ENCODE peak calls at places on chromosome 6, in four cellular contexts. C, U, S and G are unnamed samples.

GRCh38 chr6:77180367-77180766 is 282.9 kb downstream of the HTR1B start:
- DNase-seq in U (peak), C (no peak), S (no peak), G (no peak)

GRCh38 chr6:145813285-145814034 is 1.1 kb downstream of the FBXO30 start:
- DNase-seq in S (no peak), C (peak), U (peak), G (peak)

GRCh38 chr6:123529058-123529457 is 107.7 kb downstream of the TRDN start:
- DNase-seq in S (no peak), C (no peak), U (no peak), G (no peak)

GRCh38 chr6:134614606-134615485 is 296.9 kb upstream of the SGK1 start:
- DNase-seq in U (no peak), S (no peak), C (peak), G (no peak)

GRCh38 chr6:16472349-16473069 is 234.1 kb downstream of the GMPR start:
- DNase-seq in U (peak), S (no peak), C (peak), G (peak)

GRCh38 chr6:97913721-97914120 is 630.7 kb upstream of the MMS22L start:
- DNase-seq in C (no peak), U (no peak), S (no peak), G (no peak)

GRCh38 chr6:132760256-132760655 is 2.6 kb upstream of the VNN2 start:
- DNase-seq in S (no peak), U (no peak), C (peak), G (no peak)

GRCh38 chr6:39812853-39813533 is 20.8 kb downstream of the DAAM2 start:
- DNase-seq in S (no peak), C (no peak), U (no peak), G (no peak)

GRCh38 chr6:163897030-163897429 is 482.5 kb downstream of the QKI start:
- DNase-seq in S (no peak), C (no peak), U (peak), G (peak)

GRCh38 chr6:87705070-87705691 is 3.1 kb upstream of the AKIRIN2 start:
- DNase-seq in U (peak), C (peak), S (no peak), G (no peak)

GRCh38 chr6:36566418-36566905 is 19.2 kb upstream of the STK38 start:
- DNase-seq in U (no peak), C (no peak), S (peak), G (no peak)

GRCh38 chr6:44255848-44256247 is 1.5 kb downstream of the SLC35B2 start:
- DNase-seq in U (no peak), S (no peak), C (no peak), G (no peak)

GRCh38 chr6:167214216-167214615 is 56.4 kb upstream of the GPR31 start:
- DNase-seq in C (no peak), U (no peak), S (no peak), G (no peak)

DNA sequence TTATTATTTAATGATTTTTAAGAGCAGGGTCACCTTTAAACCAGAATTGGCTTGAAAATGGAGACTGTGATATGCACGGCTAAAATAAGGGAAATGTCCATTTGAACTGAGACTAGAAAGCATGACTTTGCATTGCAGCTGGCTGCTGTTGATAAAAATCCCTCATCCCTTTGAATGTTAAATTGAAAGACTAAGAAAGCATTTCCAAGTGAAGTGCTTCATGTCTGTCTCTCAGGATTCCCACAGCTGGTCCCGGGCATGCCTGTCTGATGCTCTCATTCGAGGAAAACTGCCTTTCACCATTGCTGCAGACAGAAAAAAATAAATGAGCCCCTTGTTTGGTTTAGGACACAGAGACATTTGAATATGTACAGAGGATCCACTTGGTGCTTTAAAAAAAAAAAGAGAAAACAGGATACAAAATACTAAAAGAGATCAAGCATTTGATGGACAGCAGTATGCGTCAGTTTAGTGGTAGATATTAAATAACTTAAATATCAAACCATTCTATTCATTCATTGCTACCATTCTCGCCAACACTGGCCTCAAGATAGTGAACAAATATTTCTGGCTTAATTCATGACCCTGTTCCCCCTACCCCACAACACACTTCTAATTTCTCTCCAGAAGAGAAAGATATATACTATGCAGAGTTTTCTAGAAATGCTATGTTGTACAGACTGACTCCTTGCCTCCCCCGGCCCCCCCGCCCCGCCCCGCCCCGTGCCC is 55.0 kb downstream of the TBC1D7 start:
- DNase-seq in S (no peak), U (no peak), C (no peak), G (no peak)
- H3K4me3 ChIP-seq in S (peak), U (no peak), C (no peak), G (no peak)

GRCh38 chr6:1607236-1607556 is 2.5 kb upstream of the FOXC1 start:
- DNase-seq in U (no peak), C (no peak), S (no peak), G (no peak)

GRCh38 chr6:1608976-1609661 is 596 bp upstream of the FOXC1 start:
- DNase-seq in U (no peak), C (no peak), S (no peak), G (no peak)

GRCh38 chr6:1607557-1608221 is 2.0 kb upstream of the FOXC1 start:
- DNase-seq in S (peak), U (no peak), C (no peak), G (no peak)

GRCh38 chr6:1609662-1610496 is at the start of gene FOXC1:
- DNase-seq in C (peak), U (peak), S (peak), G (peak)

GRCh38 chr6:1608222-1608975 is 1.3 kb upstream of the FOXC1 start:
- DNase-seq in S (no peak), U (no peak), C (no peak), G (no peak)
- H3K4me3 ChIP-seq in S (no peak), U (no peak), C (no peak), G (no peak)

DNA sequence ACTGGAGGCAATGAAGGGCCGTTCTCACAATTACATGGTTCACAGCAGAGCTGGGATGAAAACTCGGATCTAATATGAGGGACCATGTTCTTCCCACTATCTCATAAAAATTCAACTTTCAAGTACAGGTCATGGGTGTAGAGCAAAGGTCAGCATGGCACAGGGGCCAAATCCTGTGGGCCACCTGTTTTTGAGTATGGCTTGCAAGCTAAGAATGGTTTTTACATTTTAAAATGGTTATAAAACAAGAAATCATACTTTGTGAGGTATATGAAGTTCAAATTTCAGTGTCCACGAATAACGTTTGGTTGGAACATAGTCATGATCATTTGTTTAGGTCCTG is 4.6 kb downstream of the MAP3K5 start:
- DNase-seq in C (no peak), U (no peak), S (no peak), G (no peak)
- H3K4me3 ChIP-seq in C (no peak), U (no peak), S (no peak), G (no peak)

DNA sequence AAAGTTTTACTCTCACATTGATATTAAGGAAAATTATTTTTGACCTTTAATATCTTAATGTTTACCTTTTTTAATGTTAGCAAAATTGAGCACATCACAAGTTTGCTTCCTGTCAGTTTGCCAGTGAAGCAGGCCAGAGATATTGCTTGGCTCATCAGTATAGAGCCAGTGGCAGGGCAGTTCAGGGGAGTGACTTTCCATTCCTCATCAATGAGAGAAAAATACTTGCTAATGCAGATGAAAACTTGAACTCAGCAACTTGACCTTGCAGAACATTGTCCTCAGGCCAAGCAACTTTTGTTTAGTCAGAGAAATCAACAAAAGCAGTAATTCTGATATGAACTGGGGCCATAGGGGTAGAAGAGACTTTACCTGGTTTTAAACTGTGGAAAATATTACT is 6.9 kb downstream of the TAB2 start:
- DNase-seq in U (no peak), C (no peak), S (no peak), G (no peak)
- H3K4me3 ChIP-seq in U (no peak), C (no peak), S (no peak), G (no peak)

GRCh38 chr6:57162516-57162915 is 9.6 kb upstream of the BAG2 start:
- DNase-seq in C (no peak), U (no peak), S (no peak), G (no peak)

GRCh38 chr6:57159127-57159526 is 13.0 kb upstream of the BAG2 start:
- DNase-seq in S (no peak), U (no peak), C (peak), G (no peak)

GRCh38 chr6:57162008-57162407 is 10.1 kb upstream of the BAG2 start:
- DNase-seq in U (no peak), S (no peak), C (no peak), G (no peak)

GRCh38 chr6:57158658-57159057 is 13.5 kb upstream of the BAG2 start:
- DNase-seq in U (no peak), C (peak), S (no peak), G (no peak)
- H3K4me3 ChIP-seq in U (no peak), C (no peak), S (no peak), G (no peak)